ENCODE peak calls at places on chromosomes 7 and 10, in five cellular contexts. C, I, P, U and G are unnamed samples.

GRCh38 chr10:104614245-104614831 is 26.8 kb upstream of the SORCS3 start:
- DNase-seq in U (no peak), I (peak), P (peak), C (peak), G (peak)

GRCh38 chr10:26215534-26215922 is 1.0 kb upstream of the GAD2 start:
- DNase-seq in P (no peak), I (no peak), U (no peak), C (no peak), G (no peak)

GRCh38 chr7:128796325-128796724 is 4.6 kb downstream of the CCDC136 start:
- DNase-seq in P (no peak), I (no peak), U (no peak), C (no peak), G (no peak)

GRCh38 chr10:26365681-26366327 is 72.3 kb upstream of the APBB1IP start:
- DNase-seq in U (no peak), C (no peak), P (no peak), I (no peak), G (no peak)

GRCh38 chr10:133438711-133439273 is 14.4 kb upstream of the SPRN start:
- DNase-seq in I (peak), U (peak), C (peak), P (peak), G (peak)

GRCh38 chr10:84026821-84027257 is 112.5 kb upstream of the GHITM start:
- DNase-seq in U (no peak), C (peak), P (peak), I (peak), G (peak)

GRCh38 chr7:113892818-113893217 is 26.0 kb downstream of the PPP1R3A start:
- DNase-seq in I (no peak), C (no peak), P (peak), U (no peak), G (no peak)

GRCh38 chr7:53426145-53426750 is 390.8 kb downstream of the POM121L12 start:
- DNase-seq in C (no peak), I (no peak), P (no peak), U (no peak), G (no peak)

GRCh38 chr7:55245271-55245723 is 119.8 kb upstream of the LANCL2 start:
- DNase-seq in C (peak), I (no peak), U (no peak), P (no peak), G (no peak)

GRCh38 chr10:22346087-22346661 is 878 bp downstream of the SPAG6 start:
- DNase-seq in U (no peak), I (no peak), C (no peak), P (no peak), G (no peak)

GRCh38 chr7:43392638-43393037 is 190.3 kb upstream of the STK17A start:
- DNase-seq in P (no peak), C (no peak), U (no peak), I (no peak), G (no peak)

GRCh38 chr10:1247598-1248261 is 191.5 kb downstream of the WDR37 start:
- DNase-seq in U (no peak), P (no peak), C (no peak), I (no peak), G (no peak)

GRCh38 chr7:47480576-47481538 is 101.1 kb downstream of the TNS3 start:
- DNase-seq in C (no peak), P (no peak), I (no peak), U (peak), G (no peak)

GRCh38 chr10:103890194-103890658 is 27.8 kb downstream of the STN1 start:
- DNase-seq in I (peak), P (no peak), C (peak), U (no peak), G (no peak)

GRCh38 chr7:47470567-47471357 is 111.1 kb downstream of the TNS3 start:
- DNase-seq in U (no peak), I (no peak), C (peak), P (no peak), G (no peak)

GRCh38 chr10:120039826-120040225 is 147.3 kb downstream of the SEC23IP start:
- DNase-seq in P (no peak), U (no peak), I (no peak), C (no peak), G (no peak)

GRCh38 chr10:18906636-18907035 is 142.0 kb upstream of the MALRD1 start:
- DNase-seq in C (no peak), I (no peak), P (no peak), U (no peak), G (no peak)
- TF ChIP-seq ZBTB33 in C (no peak), I (no peak), P (no peak), U (no peak), G (no peak)

DNA sequence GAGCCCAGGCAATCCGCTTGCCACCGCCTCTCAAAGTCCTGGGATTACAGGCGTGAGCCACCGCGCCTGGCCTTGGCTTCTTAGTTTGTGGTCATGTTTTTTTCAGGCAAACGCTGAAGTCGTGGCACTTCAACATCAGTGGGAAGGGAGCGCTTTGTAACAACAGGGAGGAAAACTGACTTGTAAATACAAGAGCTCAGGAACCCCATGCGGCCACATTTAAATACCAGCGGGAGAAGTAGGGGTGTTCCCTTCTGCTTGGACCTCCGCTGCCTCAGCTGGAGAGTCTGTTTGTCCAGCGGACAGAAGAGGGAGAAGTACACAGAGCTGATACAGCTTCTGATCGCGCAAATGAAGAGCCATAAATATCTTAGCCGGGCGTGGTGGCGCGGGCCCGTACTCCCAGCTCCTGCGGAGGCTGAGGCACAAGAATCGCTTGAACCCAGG is 108.7 kb upstream of the KMT2C start:
- DNase-seq in P (no peak), I (no peak), C (no peak), U (no peak), G (no peak)
- TF ChIP-seq ZBTB33 in P (no peak), I (no peak), C (peak), U (no peak), G (no peak)

GRCh38 chr10:78588194-78588811 is 480.5 kb upstream of the ZMIZ1 start:
- DNase-seq in C (peak), P (peak), U (no peak), I (no peak), G (no peak)
- TF ChIP-seq ZBTB33 in C (no peak), P (peak), U (no peak), I (no peak), G (no peak)

GRCh38 chr10:70576803-70577517 is 25.6 kb downstream of the PRF1 start:
- DNase-seq in C (no peak), P (no peak), U (no peak), I (no peak), G (no peak)

GRCh38 chr10:70575874-70576802 is 26.4 kb downstream of the PRF1 start:
- DNase-seq in C (peak), U (peak), P (peak), I (peak), G (peak)

GRCh38 chr10:70578371-70578947 is 24.1 kb downstream of the PRF1 start:
- DNase-seq in P (no peak), I (peak), U (peak), C (peak), G (peak)

GRCh38 chr10:70582793-70583700 is 19.5 kb downstream of the PRF1 start:
- DNase-seq in I (no peak), P (no peak), C (no peak), U (no peak), G (no peak)

DNA sequence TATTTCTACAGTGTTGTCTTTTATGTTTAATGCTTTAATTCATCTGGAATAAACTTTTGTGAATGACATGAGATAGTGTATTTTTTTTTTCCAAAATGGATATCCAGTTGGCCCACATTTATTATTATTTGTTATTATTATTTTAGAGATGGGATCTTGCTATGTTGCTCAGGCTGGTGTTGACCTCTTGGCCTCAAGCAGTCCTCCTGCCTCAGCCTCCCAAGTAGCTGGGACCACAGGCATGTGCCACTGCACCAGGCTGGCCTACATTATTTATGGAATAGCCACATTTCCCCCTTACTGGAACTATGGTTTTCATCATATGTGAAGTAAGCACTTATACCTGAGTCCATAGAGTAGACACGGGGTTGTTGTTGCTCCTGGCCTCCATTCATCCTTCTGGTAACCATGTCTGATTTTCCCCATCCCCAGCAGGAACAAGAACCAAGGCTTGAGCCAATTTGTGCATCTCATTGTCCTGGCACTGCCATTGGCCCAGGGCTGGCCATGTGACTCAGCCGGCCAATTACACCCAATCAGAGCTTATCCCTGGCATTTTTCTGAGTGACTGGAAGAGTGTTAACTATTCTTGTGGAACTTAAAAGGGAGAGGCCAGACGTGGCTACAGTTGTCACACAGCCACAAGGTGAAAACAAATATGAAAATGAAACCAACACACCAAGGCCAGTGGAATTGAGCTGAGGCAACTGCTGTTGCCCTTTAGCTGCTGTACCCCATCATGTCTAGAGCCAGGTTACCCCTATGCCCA is 23.1 kb downstream of the PRF1 start:
- DNase-seq in U (peak), I (peak), P (no peak), C (no peak), G (peak)
- TF ChIP-seq ZBTB33 in U (no peak), I (no peak), P (no peak), C (no peak), G (no peak)

DNA sequence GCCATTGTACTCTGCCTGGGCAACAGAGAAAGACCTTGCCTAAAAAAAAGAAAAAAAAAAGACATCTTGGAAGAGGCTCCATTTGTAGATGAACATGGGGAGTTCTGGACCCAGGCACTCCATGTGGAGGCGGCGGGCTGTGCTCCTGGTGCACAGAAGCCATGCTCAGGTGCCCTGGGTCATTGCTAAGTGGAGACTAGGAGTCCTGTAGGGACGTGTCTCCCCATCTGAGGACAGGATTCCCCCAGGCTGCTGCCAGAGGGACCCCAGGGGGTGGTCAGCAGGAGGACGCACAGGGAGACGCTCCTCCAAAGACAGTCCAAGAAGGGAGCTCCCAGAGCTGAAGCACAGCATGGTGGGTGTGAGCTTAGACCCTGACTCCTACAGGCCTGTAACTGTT is 34.3 kb downstream of the SBDS start:
- DNase-seq in P (no peak), I (no peak), C (no peak), U (no peak), G (no peak)
- TF ChIP-seq ZBTB33 in P (no peak), I (no peak), C (no peak), U (no peak), G (no peak)

DNA sequence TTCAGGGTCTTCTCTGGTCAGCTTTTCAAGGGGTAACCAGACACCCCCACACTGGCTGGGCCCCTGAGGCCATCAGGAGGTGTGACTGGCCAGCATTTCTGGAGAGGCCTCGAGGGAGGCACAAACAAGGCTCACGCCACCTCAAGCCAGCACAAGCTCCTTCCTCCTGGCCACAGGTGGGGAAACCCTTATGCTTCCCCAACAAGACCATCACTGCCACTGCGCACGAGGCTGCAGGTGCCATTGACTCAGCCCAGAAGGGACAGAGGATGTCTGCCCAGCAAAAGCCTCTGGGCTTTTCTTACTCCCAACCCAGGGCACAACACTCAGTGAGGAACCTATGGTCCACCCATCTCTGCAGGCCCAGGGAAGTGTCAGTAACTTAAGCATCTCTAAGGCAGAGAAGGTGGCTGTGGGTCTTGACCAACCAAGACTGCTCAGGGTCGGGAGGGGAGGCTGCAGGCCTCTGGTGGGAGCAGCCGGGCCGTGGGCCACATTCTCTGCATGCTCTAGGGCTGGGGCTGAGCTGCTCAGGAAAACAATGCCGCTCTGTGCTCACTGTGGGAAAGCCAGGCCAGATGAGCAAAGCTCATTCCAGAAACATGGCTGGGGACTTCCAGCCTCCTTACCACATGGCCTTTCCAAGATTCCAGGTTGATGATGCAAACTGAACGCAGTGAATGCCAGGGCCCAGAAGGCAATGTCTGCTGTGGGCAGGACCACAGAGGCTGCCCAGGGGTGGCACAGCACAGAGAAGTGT is 24.2 kb upstream of the RASSF4 start:
- DNase-seq in I (no peak), C (peak), U (no peak), P (no peak), G (no peak)
- TF ChIP-seq ZBTB33 in I (no peak), C (peak), U (no peak), P (no peak), G (no peak)

GRCh38 chr10:12628964-12629766 is 279.8 kb downstream of the CAMK1D start:
- DNase-seq in I (no peak), C (no peak), P (no peak), U (no peak), G (no peak)
- TF ChIP-seq ZBTB33 in I (no peak), C (no peak), P (no peak), U (no peak), G (no peak)